ENCODE peak calls at places on chromosomes 12 and 14, in seven cellular contexts. O is HCT116, G is NT2/D1, K is GM12878, Z is K562, J is H1, F is SK-N-SH. Y is an unnamed sample.

GRCh38 chr12:107311682-107312081 is 218.3 kb upstream of the CRY1 start:
- DNase-seq in O (no peak), G (no peak), K (no peak), Z (no peak), J (no peak), F (no peak), Y (no peak)

GRCh38 chr14:20332386-20332945 is 613 bp downstream of the CCNB1IP1 start:
- DNase-seq in O (no peak), G (no peak), K (no peak), Z (peak), J (no peak), F (peak), Y (peak)

GRCh38 chr12:92078167-92079053 is 67.2 kb downstream of the BTG1 start:
- DNase-seq in O (peak), G (no peak), K (no peak), Z (peak), J (no peak), F (no peak), Y (no peak)

GRCh38 chr12:67541625-67541991 is 106.9 kb upstream of the DYRK2 start:
- DNase-seq in O (no peak), G (no peak), K (no peak), Z (no peak), J (no peak), F (no peak), Y (no peak)

GRCh38 chr14:94123296-94123695 is 6.1 kb downstream of the IFI27L2 start:
- DNase-seq in O (no peak), G (no peak), K (no peak), Z (no peak), J (no peak), F (no peak), Y (no peak)

GRCh38 chr12:96471368-96472040 is 17.9 kb upstream of the CFAP54 start:
- DNase-seq in O (no peak), G (no peak), K (no peak), Z (no peak), J (no peak), F (no peak), Y (no peak)

GRCh38 chr14:78902010-78902623 is 731.9 kb downstream of the NRXN3 start:
- DNase-seq in O (no peak), G (peak), K (no peak), Z (peak), J (peak), F (peak), Y (peak)

GRCh38 chr12:78442454-78442801 is 422.1 kb upstream of the SYT1 start:
- DNase-seq in O (no peak), G (no peak), K (no peak), Z (no peak), J (no peak), F (no peak), Y (no peak)

GRCh38 chr14:102893452-102893851 is 29.0 kb upstream of the AMN start:
- DNase-seq in O (no peak), G (no peak), K (peak), Z (no peak), J (no peak), F (no peak), Y (no peak)

GRCh38 chr14:59087711-59088110 is 100.8 kb upstream of the DAAM1 start:
- DNase-seq in O (no peak), G (no peak), K (no peak), Z (no peak), J (no peak), F (no peak), Y (no peak)

GRCh38 chr14:64303471-64303917 is 9.3 kb upstream of the ESR2 start:
- DNase-seq in O (peak), G (peak), K (peak), Z (peak), J (no peak), F (peak), Y (peak)

GRCh38 chr14:102900631-102901571 is 21.6 kb upstream of the AMN start:
- DNase-seq in O (no peak), G (no peak), K (no peak), Z (no peak), J (no peak), F (peak), Y (no peak)

GRCh38 chr12:60494249-60494648 is 898.4 kb downstream of the SLC16A7 start:
- DNase-seq in O (peak), G (peak), K (no peak), Z (no peak), J (no peak), F (peak), Y (peak)

GRCh38 chr12:52015393-52016081 is 8.8 kb downstream of the TAMALIN start:
- DNase-seq in O (no peak), G (no peak), K (no peak), Z (no peak), J (no peak), F (no peak), Y (no peak)

GRCh38 chr14:103905861-103906456 is 22.3 kb upstream of the TDRD9 start:
- DNase-seq in O (no peak), G (no peak), K (no peak), Z (no peak), J (peak), F (peak), Y (no peak)

GRCh38 chr12:45183263-45183662 is 32.6 kb upstream of the ANO6 start:
- DNase-seq in O (no peak), G (no peak), K (no peak), Z (no peak), J (no peak), F (peak), Y (peak)

GRCh38 chr14:79502751-79503148 is 708.6 kb downstream of the DIO2 start:
- DNase-seq in O (no peak), G (no peak), K (no peak), Z (no peak), J (no peak), F (no peak), Y (no peak)

GRCh38 chr12:10130042-10130441 is at the start of gene CLEC7A:
- DNase-seq in O (no peak), G (no peak), K (peak), Z (no peak), J (no peak), F (no peak), Y (no peak)

GRCh38 chr12:76020281-76020680 is 11.3 kb downstream of the PHLDA1 start:
- DNase-seq in O (peak), G (no peak), K (peak), Z (no peak), J (no peak), F (no peak), Y (no peak)

GRCh38 chr12:49059385-49060232 is 985 bp downstream of the KMT2D start:
- DNase-seq in O (no peak), G (no peak), K (no peak), Z (no peak), J (peak), F (no peak), Y (no peak)

GRCh38 chr14:67900188-67900587 is 80.6 kb downstream of the RAD51B start:
- DNase-seq in O (no peak), G (no peak), K (no peak), Z (no peak), J (no peak), F (no peak), Y (no peak)

GRCh38 chr12:84408936-84409335 is 503.7 kb downstream of the SLC6A15 start:
- DNase-seq in O (no peak), G (no peak), K (no peak), Z (no peak), J (no peak), F (no peak), Y (no peak)

GRCh38 chr12:26135010-26135420 is 10.2 kb upstream of the BHLHE41 start:
- DNase-seq in O (no peak), G (no peak), K (no peak), Z (no peak), J (no peak), F (no peak), Y (no peak)

GRCh38 chr12:14280921-14281320 is 84.6 kb upstream of the ATF7IP start:
- DNase-seq in O (no peak), G (no peak), K (peak), Z (no peak), J (no peak), F (no peak), Y (no peak)

GRCh38 chr12:47769234-47770085 is 3.6 kb upstream of the SLC48A1 start:
- DNase-seq in O (no peak), G (no peak), K (no peak), Z (no peak), J (no peak), F (no peak), Y (peak)

GRCh38 chr12:47771304-47771703 is 1.7 kb upstream of the SLC48A1 start:
- DNase-seq in O (no peak), G (no peak), K (no peak), Z (no peak), J (no peak), F (no peak), Y (no peak)

GRCh38 chr12:47768323-47768811 is 4.7 kb upstream of the SLC48A1 start:
- DNase-seq in O (no peak), G (peak), K (no peak), Z (no peak), J (no peak), F (no peak), Y (peak)

GRCh38 chr12:47772094-47772660 is 861 bp upstream of the SLC48A1 start:
- DNase-seq in O (no peak), G (no peak), K (no peak), Z (no peak), J (no peak), F (no peak), Y (no peak)

DNA sequence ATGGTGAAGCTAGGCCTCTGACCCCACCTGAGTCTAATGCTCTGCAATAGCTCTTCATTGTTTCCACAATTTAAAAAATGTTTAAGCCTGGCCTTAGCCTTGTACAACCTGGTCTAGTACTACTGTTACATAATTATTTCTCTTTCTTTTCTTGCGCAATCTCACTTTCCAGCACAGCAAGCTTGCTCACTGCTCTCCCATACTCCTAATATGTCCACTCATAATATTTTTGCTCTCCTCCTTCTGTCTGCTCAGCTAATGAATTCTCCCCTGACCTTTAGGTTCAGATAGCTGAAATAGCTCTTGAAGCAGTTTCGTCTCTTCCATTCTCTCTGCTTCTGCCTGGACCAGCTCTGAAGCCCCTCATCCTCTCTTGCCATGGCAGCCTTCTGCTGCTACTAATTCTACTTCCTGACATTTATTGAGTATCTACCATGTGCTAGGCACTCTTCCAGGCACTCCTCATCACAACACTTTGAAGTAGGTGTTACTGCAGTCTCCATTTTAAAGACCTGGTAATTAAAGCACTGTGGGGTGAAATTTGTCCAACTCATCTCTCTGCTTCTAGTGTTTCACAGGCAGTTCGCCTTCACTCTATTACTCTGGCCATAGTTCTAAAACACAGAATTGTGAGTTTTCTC is 2.8 kb upstream of the SLC48A1 start:
- DNase-seq in O (no peak), G (no peak), K (no peak), Z (no peak), J (no peak), F (no peak), Y (peak)
- TF ChIP-seq YY1 in O (no peak), G (no peak), K (no peak), Z (no peak), J (no peak), F (no peak), Y (no peak)

GRCh38 chr14:65502676-65503124 is 90.2 kb downstream of the FUT8 start:
- DNase-seq in O (peak), G (no peak), K (peak), Z (no peak), J (no peak), F (no peak), Y (no peak)
- TF ChIP-seq YY1 in O (no peak), G (no peak), K (peak), Z (no peak), J (no peak), F (no peak), Y (no peak)

GRCh38 chr14:100803694-100804075 is 22.2 kb upstream of the MEG3 start:
- DNase-seq in O (no peak), G (no peak), K (no peak), Z (no peak), J (no peak), F (no peak), Y (no peak)

GRCh38 chr14:100802179-100802578 is 23.7 kb upstream of the MEG3 start:
- DNase-seq in O (no peak), G (no peak), K (no peak), Z (no peak), J (no peak), F (no peak), Y (no peak)

GRCh38 chr14:100802766-100803693 is 22.9 kb upstream of the MEG3 start:
- DNase-seq in O (no peak), G (no peak), K (no peak), Z (no peak), J (no peak), F (no peak), Y (no peak)

GRCh38 chr14:100804558-100805309 is 21.2 kb upstream of the MEG3 start:
- DNase-seq in O (no peak), G (no peak), K (no peak), Z (no peak), J (peak), F (no peak), Y (no peak)

GRCh38 chr14:100804138-100804537 is 21.8 kb upstream of the MEG3 start:
- DNase-seq in O (no peak), G (no peak), K (no peak), Z (no peak), J (no peak), F (no peak), Y (no peak)
- TF ChIP-seq YY1 in O (no peak), G (no peak), K (no peak), Z (no peak), J (no peak), F (no peak), Y (no peak)

DNA sequence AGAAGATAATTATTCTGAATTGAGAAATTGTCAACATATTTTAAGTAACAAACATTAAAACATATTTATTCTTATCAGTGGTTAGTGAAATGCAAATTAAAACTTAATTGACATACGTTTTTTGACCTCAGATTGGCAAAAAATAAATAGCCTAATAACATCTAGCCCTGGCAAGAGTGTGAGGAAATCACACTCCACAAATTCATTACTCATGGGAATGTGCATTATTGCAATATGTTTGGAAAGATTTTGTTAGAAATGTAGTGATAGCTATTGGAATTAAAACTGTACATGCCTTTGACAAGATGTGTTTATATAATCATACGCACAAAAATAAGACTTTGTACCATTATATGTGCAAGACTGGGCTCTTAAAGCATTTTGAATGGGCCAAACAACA is 168.6 kb downstream of the KITLG start:
- DNase-seq in O (no peak), G (no peak), K (no peak), Z (no peak), J (no peak), F (no peak), Y (no peak)
- TF ChIP-seq YY1 in O (no peak), G (no peak), K (no peak), Z (no peak), J (no peak), F (no peak), Y (no peak)

GRCh38 chr12:106044773-106045172 is 94.0 kb downstream of the NUAK1 start:
- DNase-seq in O (no peak), G (no peak), K (no peak), Z (no peak), J (no peak), F (peak), Y (no peak)

GRCh38 chr12:106046947-106047346 is 91.8 kb downstream of the NUAK1 start:
- DNase-seq in O (no peak), G (no peak), K (no peak), Z (no peak), J (no peak), F (no peak), Y (no peak)

GRCh38 chr12:106045251-106045674 is 93.5 kb downstream of the NUAK1 start:
- DNase-seq in O (no peak), G (no peak), K (no peak), Z (no peak), J (no peak), F (no peak), Y (no peak)

GRCh38 chr12:106048016-106048415 is 90.7 kb downstream of the NUAK1 start:
- DNase-seq in O (no peak), G (no peak), K (no peak), Z (no peak), J (no peak), F (no peak), Y (no peak)

GRCh38 chr12:106046301-106046846 is 92.4 kb downstream of the NUAK1 start:
- DNase-seq in O (no peak), G (no peak), K (no peak), Z (no peak), J (no peak), F (peak), Y (no peak)
- TF ChIP-seq YY1 in O (no peak), G (no peak), K (no peak), Z (no peak), J (no peak), F (no peak), Y (no peak)

DNA sequence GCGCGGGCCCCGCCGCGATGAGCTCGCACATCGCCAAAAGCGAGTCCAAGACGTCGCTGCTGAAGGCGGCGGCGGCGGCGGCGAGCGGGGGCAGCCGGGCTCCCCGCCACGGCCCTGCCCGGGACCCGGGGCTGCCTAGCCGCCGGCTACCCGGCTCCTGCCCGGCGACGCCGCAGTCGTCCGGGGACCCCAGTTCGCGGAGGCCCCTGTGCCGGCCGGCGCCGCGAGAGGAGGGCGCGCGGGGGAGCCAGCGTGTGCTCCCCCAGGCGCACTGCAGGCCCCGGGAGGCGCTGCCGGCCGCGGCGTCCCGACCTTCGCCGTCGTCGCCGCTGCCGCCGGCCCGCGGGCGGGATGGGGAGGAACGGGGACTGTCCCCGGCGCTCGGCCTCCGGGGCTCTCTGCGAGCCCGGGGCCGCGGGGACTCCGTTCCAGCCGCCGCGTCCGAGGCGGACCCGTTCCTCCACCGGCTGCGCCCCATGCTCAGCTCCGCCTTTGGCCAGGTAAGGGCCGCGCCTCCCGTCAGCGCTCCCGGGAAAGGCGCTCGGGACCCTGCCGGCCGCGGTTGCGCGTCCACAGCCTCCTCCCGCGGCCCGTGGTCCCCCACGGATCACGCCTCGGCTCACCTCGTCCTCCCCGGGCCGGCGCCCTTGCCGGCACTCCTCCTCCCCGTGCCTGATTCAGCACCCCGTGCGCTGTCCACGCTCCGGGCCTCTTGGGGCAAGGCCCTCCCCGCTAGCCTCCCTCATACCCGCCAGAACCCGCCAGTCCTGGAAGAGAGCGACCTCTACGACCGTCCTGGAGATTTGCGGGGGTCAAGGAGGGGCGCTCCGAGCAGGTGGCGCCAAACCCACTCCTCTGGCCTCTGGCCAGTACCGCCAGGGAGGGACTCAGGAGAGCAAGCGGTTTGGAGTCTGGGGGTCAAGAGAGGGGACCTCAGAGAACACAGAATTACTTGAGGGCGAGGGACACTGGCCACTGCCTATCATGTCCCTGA is 711 bp downstream of the CABP1 start:
- DNase-seq in O (no peak), G (peak), K (no peak), Z (peak), J (peak), F (peak), Y (peak)
- TF ChIP-seq YY1 in O (no peak), G (no peak), K (no peak), Z (no peak), J (no peak), F (no peak), Y (no peak)